ENCODE peak calls at places on chromosome 15, in four cellular contexts. J is lung, F is body of pancreas, L is endodermal cell. R is an unnamed sample. For H3K4me1, the result is how much of the 10 kb centered on the place peaks cover.

GRCh38 chr15:68158046-68158628 is 47.0 kb downstream of the CALML4 start:
- DNase-seq in J (no peak), F (no peak), L (no peak), R (no peak)

GRCh38 chr15:78322243-78322642 is 17.9 kb upstream of the CRABP1 start:
- DNase-seq in L (peak), F (no peak), J (no peak), R (no peak)

GRCh38 chr15:41513282-41514227 is at the start of gene LTK:
- DNase-seq in F (no peak), L (peak), J (no peak), R (no peak)

GRCh38 chr15:75647370-75648155 is at the start of gene SNX33:
- DNase-seq in L (peak), J (peak), F (peak), R (peak)

GRCh38 chr15:39684215-39684614 is 98.4 kb downstream of the FSIP1 start:
- DNase-seq in F (no peak), J (no peak), L (no peak), R (no peak)

GRCh38 chr15:28919679-28920655 is 34.2 kb downstream of the APBA2 start:
- DNase-seq in J (no peak), F (no peak), L (peak), R (no peak)

GRCh38 chr15:33377239-33377638 is 66.5 kb downstream of the RYR3 start:
- DNase-seq in F (no peak), J (no peak), L (no peak), R (no peak)

GRCh38 chr15:76982756-76983155 is 12.2 kb upstream of the PSTPIP1 start:
- DNase-seq in L (peak), J (no peak), F (no peak), R (no peak)

GRCh38 chr15:69031013-69032001 is 16.8 kb downstream of the NOX5 start:
- DNase-seq in F (peak), J (peak), L (peak), R (peak)

GRCh38 chr15:55789066-55789660 is 46.2 kb upstream of the PRTG start:
- DNase-seq in L (peak), J (no peak), F (peak), R (peak)

GRCh38 chr15:51799908-51800252 is 29.6 kb upstream of the TMOD3 start:
- DNase-seq in J (no peak), F (no peak), L (no peak), R (no peak)

DNA sequence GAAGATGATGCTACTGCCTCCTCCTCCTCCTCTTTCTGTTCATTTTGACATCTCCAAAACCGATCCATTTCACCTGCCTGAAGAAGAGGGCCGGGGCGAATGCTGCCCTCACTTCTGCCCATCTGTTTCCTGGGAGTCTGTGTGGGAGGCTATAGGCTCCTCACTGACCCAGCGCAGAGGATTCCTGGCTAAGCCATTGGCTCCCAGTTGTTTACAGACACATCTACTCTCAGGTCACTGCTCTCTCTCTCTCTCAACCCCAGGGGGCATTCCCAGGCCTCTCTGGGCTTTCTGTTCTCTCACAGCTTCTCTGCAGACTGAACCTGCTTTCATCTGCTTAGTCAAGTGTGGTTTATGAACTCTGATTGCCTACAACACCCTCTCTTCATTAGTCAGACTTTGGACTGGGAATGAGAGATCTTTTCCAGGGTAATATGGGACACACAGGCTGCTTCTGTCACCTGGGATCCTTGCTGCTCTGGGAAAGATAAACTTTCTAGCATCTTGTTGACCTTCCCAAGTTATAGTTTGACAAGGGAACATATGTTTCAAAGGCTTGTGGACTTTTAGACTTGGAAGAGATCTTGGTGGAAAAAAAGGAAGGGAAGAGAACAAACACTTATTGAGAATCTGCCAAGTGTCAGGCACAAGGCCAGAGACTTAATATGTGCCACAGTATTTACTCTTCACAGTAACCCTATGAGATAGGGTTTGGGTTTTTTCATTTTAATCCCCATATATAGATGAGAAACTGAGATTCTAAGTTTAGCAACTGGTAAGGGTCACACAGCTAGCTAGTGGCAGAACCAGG is 30.2 kb upstream of the USP3 start:
- DNase-seq in F (peak), J (no peak), L (peak), R (peak)
- TF ChIP-seq CTCF in F (no peak), J (no peak), L (no peak), R (no peak)

GRCh38 chr15:99633655-99634054 is 67.9 kb downstream of the MEF2A start:
- DNase-seq in L (no peak), J (no peak), F (no peak), R (no peak)
- H3K4me1 ChIP-seq in L (under half), J (under half), F (under half), R (under half)

GRCh38 chr15:73985101-73985873 is 6.8 kb downstream of the STOML1 start:
- DNase-seq in F (no peak), J (no peak), L (no peak), R (no peak)
- H3K27ac ChIP-seq in F (no peak), J (no peak), L (peak), R (peak)

DNA sequence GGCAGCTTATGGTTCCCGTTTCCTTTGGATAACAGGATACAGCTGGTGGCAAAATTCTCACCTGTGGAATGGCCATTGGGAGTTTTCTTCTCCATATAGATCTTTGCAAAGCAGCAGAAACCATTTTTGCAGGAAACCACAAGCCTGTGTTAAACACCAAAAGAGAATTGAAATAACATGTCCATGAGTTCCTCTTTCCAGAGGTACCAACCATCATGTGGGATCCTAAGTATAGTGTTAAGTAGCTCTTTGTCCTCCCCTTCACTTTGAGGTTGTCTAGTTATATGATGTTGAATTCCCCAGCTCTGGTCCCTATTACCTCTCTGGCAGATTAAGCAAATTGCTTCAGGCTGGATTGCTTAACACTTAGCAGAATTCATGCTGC is 94.9 kb downstream of the AKAP13 start:
- DNase-seq in J (no peak), L (no peak), F (no peak), R (no peak)
- TF ChIP-seq CTCF in J (no peak), L (no peak), F (no peak), R (no peak)

GRCh38 chr15:73996267-73996666 is 1.8 kb downstream of the PML start:
- DNase-seq in J (no peak), L (no peak), F (no peak), R (no peak)

GRCh38 chr15:73996939-73997338 is 2.4 kb downstream of the PML start:
- DNase-seq in J (no peak), F (no peak), L (no peak), R (no peak)

GRCh38 chr15:73993211-73993994 is 1.1 kb upstream of the PML start:
- DNase-seq in J (no peak), F (no peak), L (no peak), R (no peak)

GRCh38 chr15:73994419-73994883 is at the start of gene PML:
- DNase-seq in J (peak), L (peak), F (peak), R (peak)

DNA sequence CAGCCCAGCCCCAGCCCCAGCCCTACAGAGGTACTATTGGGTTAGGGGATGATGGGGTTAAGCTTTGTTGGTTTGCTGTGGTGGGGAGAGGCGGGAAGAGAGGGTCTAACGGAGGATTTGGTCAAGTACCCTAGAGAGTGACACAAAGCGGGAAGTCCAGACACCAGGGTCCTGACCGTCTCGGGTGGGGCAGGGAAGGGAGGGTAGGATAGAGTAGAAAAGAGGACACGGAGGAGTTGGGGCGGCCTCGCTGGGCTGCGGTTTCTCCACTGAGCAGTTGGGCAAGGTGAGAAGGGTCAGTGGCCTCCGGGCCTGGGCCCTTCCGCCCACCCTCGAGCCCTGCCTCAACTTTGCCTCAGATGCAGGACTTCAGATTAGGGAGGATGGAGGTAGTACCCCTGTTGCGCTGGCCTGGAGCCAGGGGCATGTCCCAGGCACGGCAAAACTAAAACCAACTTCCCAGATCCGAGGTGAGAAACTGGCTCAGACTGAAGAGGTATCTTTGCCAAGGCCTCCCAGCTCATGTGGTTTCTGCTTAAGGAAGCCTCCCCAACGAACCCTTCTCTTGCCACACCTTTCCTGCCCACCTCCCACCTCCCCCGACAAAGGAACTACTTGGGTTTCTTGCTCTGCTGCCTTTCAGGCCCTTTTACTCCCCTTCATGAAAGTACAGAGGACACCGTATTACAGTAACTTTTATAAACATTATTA is 551 bp downstream of the PML start:
- DNase-seq in L (peak), F (no peak), J (no peak), R (peak)
- H3K4me1 ChIP-seq in L (under half), F (half or more), J (under half), R (under half)

R was measured in thyroid gland.